ENCODE peak calls at places on chromosomes 2 and 18, in five cellular contexts. One of them, this sample, is unnamed.

GRCh38 chr2:225002656-225003045 is 39.6 kb downstream of the DOCK10 start:
- DNase-seq in H9: no peak
- DNase-seq in H1: no peak
- DNase-seq in trophoblast cell: no peak
- DNase-seq in neuronal stem cell: no peak
- DNase-seq in this sample: no peak

GRCh38 chr2:143907801-143908200 is 612.1 kb downstream of the ZEB2 start:
- DNase-seq in H9: no peak
- DNase-seq in neuronal stem cell: no peak
- DNase-seq in H1: no peak
- DNase-seq in trophoblast cell: no peak
- DNase-seq in this sample: peak; percentile 29

GRCh38 chr2:74703373-74703772 is 49.3 kb downstream of the SEMA4F start:
- DNase-seq in H9: no peak
- DNase-seq in trophoblast cell: no peak
- DNase-seq in neuronal stem cell: no peak
- DNase-seq in H1: no peak
- DNase-seq in this sample: peak; percentile 11

GRCh38 chr2:234241656-234242445 is 191.3 kb downstream of the SPP2 start:
- DNase-seq in neuronal stem cell: peak; percentile 17
- DNase-seq in H9: no peak
- DNase-seq in H1: no peak
- DNase-seq in trophoblast cell: peak; percentile 62
- DNase-seq in this sample: peak; percentile 65

GRCh38 chr2:7633556-7634153 is 716.4 kb downstream of the RNF144A start:
- DNase-seq in trophoblast cell: no peak
- DNase-seq in neuronal stem cell: no peak
- DNase-seq in H1: no peak
- DNase-seq in H9: no peak
- DNase-seq in this sample: no peak

GRCh38 chr2:99512081-99512480 is 22.3 kb upstream of the REV1 start:
- DNase-seq in neuronal stem cell: no peak
- DNase-seq in trophoblast cell: no peak
- DNase-seq in H9: no peak
- DNase-seq in H1: no peak
- DNase-seq in this sample: no peak

GRCh38 chr2:112938904-112939303 is 27.9 kb downstream of the IL37 start:
- DNase-seq in H9: no peak
- DNase-seq in neuronal stem cell: no peak
- DNase-seq in trophoblast cell: no peak
- DNase-seq in H1: no peak
- DNase-seq in this sample: peak; percentile 17

GRCh38 chr2:161975062-161975812 is 98.8 kb downstream of the DPP4 start:
- DNase-seq in H1: no peak
- DNase-seq in trophoblast cell: no peak
- DNase-seq in neuronal stem cell: no peak
- DNase-seq in H9: no peak
- DNase-seq in this sample: no peak

GRCh38 chr2:49813208-49813607 is 658.9 kb upstream of the FSHR start:
- DNase-seq in neuronal stem cell: no peak
- DNase-seq in H1: no peak
- DNase-seq in H9: no peak
- DNase-seq in trophoblast cell: no peak
- DNase-seq in this sample: no peak

GRCh38 chr2:10576456-10576855 is 113.3 kb downstream of the NOL10 start:
- DNase-seq in H9: no peak
- DNase-seq in trophoblast cell: no peak
- DNase-seq in neuronal stem cell: no peak
- DNase-seq in H1: no peak
- DNase-seq in this sample: no peak

GRCh38 chr2:37471994-37472393 is 127.6 kb downstream of the QPCT start:
- DNase-seq in H1: no peak
- DNase-seq in trophoblast cell: peak; percentile 45
- DNase-seq in neuronal stem cell: no peak
- DNase-seq in H9: no peak
- DNase-seq in this sample: peak; percentile 85

GRCh38 chr2:121171625-121172119 is 113.3 kb downstream of the TFCP2L1 start:
- DNase-seq in H9: no peak
- DNase-seq in H1: no peak
- DNase-seq in neuronal stem cell: no peak
- DNase-seq in trophoblast cell: no peak
- DNase-seq in this sample: no peak

GRCh38 chr2:148756292-148756975 is 111.9 kb downstream of the EPC2 start:
- DNase-seq in H1: no peak
- DNase-seq in trophoblast cell: no peak
- DNase-seq in H9: no peak
- DNase-seq in neuronal stem cell: no peak
- DNase-seq in this sample: peak; percentile 47

GRCh38 chr2:60213865-60214657 is 339.4 kb downstream of the BCL11A start:
- DNase-seq in neuronal stem cell: no peak
- DNase-seq in trophoblast cell: no peak
- DNase-seq in H9: no peak
- DNase-seq in H1: no peak
- DNase-seq in this sample: no peak

GRCh38 chr2:207133862-207134519 is 31.8 kb downstream of the KLF7 start:
- DNase-seq in trophoblast cell: no peak
- DNase-seq in neuronal stem cell: no peak
- DNase-seq in H9: no peak
- DNase-seq in H1: no peak
- DNase-seq in this sample: peak; percentile 78

GRCh38 chr2:36362291-36362690 is 6.7 kb downstream of the CRIM1 start:
- DNase-seq in H9: no peak
- DNase-seq in neuronal stem cell: no peak
- DNase-seq in trophoblast cell: no peak
- DNase-seq in H1: no peak
- DNase-seq in this sample: peak; percentile 71

GRCh38 chr18:35041752-35042379 is 653 bp downstream of the MAPRE2 start:
- DNase-seq in H9: no peak
- DNase-seq in H1: no peak
- DNase-seq in neuronal stem cell: no peak
- DNase-seq in trophoblast cell: no peak
- DNase-seq in this sample: no peak

GRCh38 chr2:96344011-96344410 is 8.4 kb downstream of the NCAPH start:
- DNase-seq in neuronal stem cell: no peak
- DNase-seq in H9: no peak
- DNase-seq in H1: no peak
- DNase-seq in trophoblast cell: no peak
- DNase-seq in this sample: peak; percentile 27

GRCh38 chr18:22667616-22668422 is 250.1 kb upstream of the CTAGE1 start:
- DNase-seq in H1: no peak
- DNase-seq in H9: no peak
- DNase-seq in neuronal stem cell: no peak
- DNase-seq in trophoblast cell: no peak
- DNase-seq in this sample: peak; percentile 85

GRCh38 chr2:191959209-191959608 is 112.3 kb upstream of the CAVIN2 start:
- DNase-seq in H1: no peak
- DNase-seq in H9: no peak
- DNase-seq in trophoblast cell: no peak
- DNase-seq in neuronal stem cell: no peak
- DNase-seq in this sample: no peak

GRCh38 chr2:43823751-43824150 is 14.9 kb downstream of the ABCG5 start:
- DNase-seq in H9: no peak
- DNase-seq in H1: peak; percentile 32
- DNase-seq in neuronal stem cell: no peak
- DNase-seq in trophoblast cell: no peak
- DNase-seq in this sample: no peak

GRCh38 chr2:29923110-29923721 is 1.8 kb upstream of the ALK start:
- DNase-seq in H1: peak; percentile 58
- DNase-seq in trophoblast cell: peak; percentile 73
- DNase-seq in H9: peak; percentile 48
- DNase-seq in neuronal stem cell: peak; percentile 66
- DNase-seq in this sample: peak; percentile 51

GRCh38 chr2:148730085-148730484 is 85.5 kb downstream of the EPC2 start:
- DNase-seq in trophoblast cell: no peak
- DNase-seq in H1: no peak
- DNase-seq in H9: no peak
- DNase-seq in neuronal stem cell: no peak
- DNase-seq in this sample: peak; percentile 17

GRCh38 chr2:61177727-61178549 is 15.9 kb downstream of the C2orf74 start:
- DNase-seq in H9: peak; percentile 51
- DNase-seq in neuronal stem cell: no peak
- DNase-seq in trophoblast cell: no peak
- DNase-seq in H1: peak; percentile 64
- DNase-seq in this sample: no peak

GRCh38 chr18:33101316-33101715 is 328.5 kb upstream of the KLHL14 start:
- DNase-seq in neuronal stem cell: no peak
- DNase-seq in H1: no peak
- DNase-seq in trophoblast cell: no peak
- DNase-seq in H9: no peak
- DNase-seq in this sample: no peak
- H2BK12ac ChIP-seq in neuronal stem cell: no peak overlapping the region
- H2BK12ac ChIP-seq in H1: no peak overlapping the region
- H2BK12ac ChIP-seq in trophoblast cell: no peak overlapping the region
- H2BK12ac ChIP-seq in H9: no peak overlapping the region
- H2BK12ac ChIP-seq in this sample: no peak overlapping the region

DNA sequence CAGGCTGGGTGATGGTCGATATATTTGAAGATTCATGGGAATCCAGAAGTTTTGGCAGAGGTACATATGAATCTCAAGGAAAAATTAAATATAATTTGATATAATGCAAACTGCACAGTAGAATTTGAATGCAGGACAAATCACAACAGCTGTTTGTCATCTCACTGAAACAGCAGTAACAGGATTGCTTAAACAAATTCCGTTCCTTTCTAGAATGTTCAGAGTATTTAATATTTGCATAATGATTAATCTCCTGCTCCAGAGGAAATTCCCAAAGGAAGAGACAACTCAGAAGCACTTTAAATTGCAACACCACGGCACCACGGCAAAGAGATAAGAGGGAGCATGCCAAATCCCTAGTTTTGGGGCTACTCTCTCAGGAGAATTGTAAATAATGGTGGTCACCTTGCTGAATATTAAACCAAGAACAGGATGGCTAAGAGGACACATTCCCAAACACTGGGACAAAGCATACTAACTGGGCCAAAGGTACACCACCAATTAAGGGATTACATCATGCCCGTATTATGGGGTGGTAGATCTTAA is 67.8 kb upstream of the MAP4K3 start:
- DNase-seq in trophoblast cell: peak; percentile 46
- DNase-seq in H1: no peak
- DNase-seq in neuronal stem cell: no peak
- DNase-seq in H9: no peak
- DNase-seq in this sample: peak; percentile 92
- H4K8ac ChIP-seq in trophoblast cell: no peak overlapping the region
- H4K8ac ChIP-seq in H1: no peak overlapping the region
- H4K8ac ChIP-seq in neuronal stem cell: no peak overlapping the region
- H4K8ac ChIP-seq in H9: no peak overlapping the region
- H4K8ac ChIP-seq in this sample: no peak overlapping the region

DNA sequence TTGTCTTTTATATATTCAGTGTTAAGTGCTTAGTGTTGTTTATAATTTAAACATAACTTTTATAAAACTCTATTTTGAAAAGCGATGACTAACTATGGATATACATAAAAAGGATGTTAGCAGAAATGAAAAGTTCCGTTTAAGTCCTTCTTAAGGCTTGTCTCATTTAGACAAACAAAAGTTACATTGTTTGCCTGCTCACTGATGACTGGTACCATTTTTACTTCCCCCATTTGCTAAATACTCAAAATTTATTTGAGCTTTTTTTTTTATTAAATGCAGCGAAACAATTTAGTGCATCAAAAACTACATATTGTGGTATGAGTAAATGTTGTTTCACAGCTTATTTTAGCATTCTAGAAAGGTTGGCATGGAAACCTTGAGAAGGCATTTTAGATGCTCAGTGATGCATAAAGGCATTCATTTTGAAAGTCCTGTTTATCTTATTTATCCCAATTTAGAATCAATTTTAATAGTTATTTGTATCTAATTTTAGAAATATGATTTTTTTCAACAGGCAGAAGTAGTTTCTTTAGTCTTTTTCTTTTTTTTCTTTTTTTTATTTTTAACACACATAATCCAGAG is 100.0 kb downstream of the MAP2 start:
- DNase-seq in neuronal stem cell: peak; percentile 21
- DNase-seq in trophoblast cell: no peak
- DNase-seq in H1: no peak
- DNase-seq in H9: no peak
- DNase-seq in this sample: no peak
- H2BK12ac ChIP-seq in neuronal stem cell: no peak overlapping the region
- H2BK12ac ChIP-seq in trophoblast cell: no peak overlapping the region
- H2BK12ac ChIP-seq in H1: no peak overlapping the region
- H2BK12ac ChIP-seq in H9: no peak overlapping the region
- H2BK12ac ChIP-seq in this sample: no peak overlapping the region

GRCh38 chr2:156909983-156910382 is 347.5 kb upstream of the GALNT5 start:
- DNase-seq in trophoblast cell: no peak
- DNase-seq in neuronal stem cell: no peak
- DNase-seq in H9: no peak
- DNase-seq in H1: no peak
- DNase-seq in this sample: no peak
- H4K8ac ChIP-seq in trophoblast cell: no peak overlapping the region
- H4K8ac ChIP-seq in neuronal stem cell: no peak overlapping the region
- H4K8ac ChIP-seq in H9: no peak overlapping the region
- H4K8ac ChIP-seq in H1: no peak overlapping the region
- H4K8ac ChIP-seq in this sample: no peak overlapping the region

DNA sequence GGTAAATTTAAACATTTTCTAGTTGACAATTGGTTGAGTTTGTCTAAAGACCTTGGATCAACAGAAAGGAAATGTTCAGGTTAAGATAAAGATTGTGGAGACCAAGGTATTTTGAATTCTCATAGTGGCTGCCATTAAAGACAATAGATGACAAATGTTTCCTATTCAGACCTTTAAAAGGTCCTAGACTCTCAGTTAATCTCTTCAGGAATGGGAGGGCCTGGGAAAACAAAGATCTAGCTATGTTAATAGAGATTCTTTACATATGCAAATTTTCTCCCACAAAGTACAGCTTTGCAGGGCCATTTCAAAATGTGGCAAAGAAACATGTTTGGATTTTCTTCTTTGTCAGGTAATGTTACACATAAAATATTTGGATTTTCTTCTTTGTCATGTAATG is 403.9 kb downstream of the SPAG16 start:
- DNase-seq in H9: no peak
- DNase-seq in neuronal stem cell: no peak
- DNase-seq in H1: no peak
- DNase-seq in trophoblast cell: no peak
- DNase-seq in this sample: no peak
- H2BK12ac ChIP-seq in H9: no peak overlapping the region
- H2BK12ac ChIP-seq in neuronal stem cell: no peak overlapping the region
- H2BK12ac ChIP-seq in H1: no peak overlapping the region
- H2BK12ac ChIP-seq in trophoblast cell: no peak overlapping the region
- H2BK12ac ChIP-seq in this sample: no peak overlapping the region

DNA sequence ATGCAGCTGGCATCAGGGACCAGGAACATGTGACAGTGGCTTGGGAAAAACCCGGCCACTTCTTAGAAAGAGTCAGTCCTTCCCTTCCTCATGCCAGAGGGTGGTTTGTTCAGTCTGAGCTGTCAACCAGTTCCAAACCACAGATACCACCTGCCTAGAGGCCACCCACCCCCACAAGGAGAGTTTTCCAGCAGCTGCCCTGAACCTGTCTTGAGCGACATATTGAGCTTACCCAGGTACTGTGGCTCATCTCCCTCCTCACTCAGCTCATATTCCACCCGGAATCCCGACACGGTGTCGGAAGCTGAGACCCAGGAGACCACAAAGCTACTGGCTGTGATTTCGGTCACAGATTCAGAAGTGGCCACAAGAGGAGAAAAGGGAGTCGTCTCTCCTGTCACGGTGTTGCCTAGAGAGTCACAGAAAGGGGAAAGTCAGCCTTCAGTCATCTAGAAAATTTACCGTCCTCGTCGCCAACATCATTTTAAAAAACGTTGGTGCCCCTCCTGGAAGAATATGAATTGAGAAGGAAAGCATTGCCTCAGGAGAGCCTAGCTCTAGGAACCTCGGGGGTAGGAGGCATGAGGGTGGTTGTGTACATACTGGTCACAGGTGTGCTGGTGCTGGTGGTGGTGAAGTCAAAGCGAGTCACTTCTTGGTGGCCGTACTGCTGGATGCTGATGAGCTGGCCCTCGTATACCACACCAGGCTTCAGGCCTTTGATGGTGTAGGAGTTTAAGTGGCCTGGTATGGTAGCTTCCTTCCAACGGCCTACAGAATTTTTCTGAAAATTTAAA is 26.3 kb downstream of the FN1 start:
- DNase-seq in trophoblast cell: peak; percentile 70
- DNase-seq in neuronal stem cell: no peak
- DNase-seq in H9: no peak
- DNase-seq in H1: no peak
- DNase-seq in this sample: no peak
- H4K8ac ChIP-seq in trophoblast cell: peak overlapping the region; percentile 59
- H4K8ac ChIP-seq in neuronal stem cell: no peak overlapping the region
- H4K8ac ChIP-seq in H9: no peak overlapping the region
- H4K8ac ChIP-seq in H1: no peak overlapping the region
- H4K8ac ChIP-seq in this sample: no peak overlapping the region